ENCODE peak calls at places on chromosome 17, in seven cellular contexts. K is SJSA1; Z is small intestine; N is CD4-positive, CD25-positive, alpha-beta regulatory T cell; E is uterus; T is IMR-90; X is ovary. A is an unnamed sample.
A peak's percentile ranks its signal among the peaks of the same experiment; 100 is the strongest.

GRCh38 chr17:28521296-28522085 is 15.3 kb downstream of the FOXN1 start:
- DNase-seq in K (no peak), Z (no peak), N (no peak), E (no peak), T (no peak), X (no peak), A (no peak)

GRCh38 chr17:82723169-82723807 is 6.8 kb downstream of the FN3KRP start:
- DNase-seq in K (no peak), Z (no peak), N (no peak), E (no peak), T (no peak), X (no peak), A (no peak)

GRCh38 chr17:57365420-57365819 is 109.1 kb downstream of the MSI2 start:
- DNase-seq in K (no peak), Z (no peak), N (no peak), E (no peak), T (no peak), X (no peak), A (no peak)

GRCh38 chr17:83137523-83137922 is 58.1 kb downstream of the METRNL start:
- DNase-seq in K (no peak), Z (no peak), N (no peak), E (no peak), T (no peak), X (peak; percentile 8), A (no peak)

GRCh38 chr17:61208301-61209098 is 191.1 kb upstream of the TBX2 start:
- DNase-seq in K (peak; percentile 34), Z (peak; percentile 48), N (no peak), E (no peak), T (peak; percentile 64), X (no peak), A (no peak)

GRCh38 chr17:74775409-74776043 is 619 bp downstream of the NAT9 start:
- DNase-seq in K (no peak), Z (no peak), N (no peak), E (no peak), T (no peak), X (no peak), A (no peak)

GRCh38 chr17:82964851-82965341 is 114.5 kb upstream of the METRNL start:
- DNase-seq in K (no peak), Z (no peak), N (no peak), E (no peak), T (no peak), X (peak; percentile 19), A (no peak)

GRCh38 chr17:59838196-59838911 is 54.4 kb downstream of the TUBD1 start:
- DNase-seq in K (peak; percentile 80), Z (peak; percentile 50), N (peak; percentile 78), E (no peak), T (no peak), X (no peak), A (peak; percentile 36)

GRCh38 chr17:74201250-74201649 is 2.2 kb upstream of the RPL38 start:
- DNase-seq in K (no peak), Z (peak; percentile 38), N (no peak), E (no peak), T (peak; percentile 57), X (no peak), A (no peak)

GRCh38 chr17:63537991-63538692 is 12.1 kb upstream of the DCAF7 start:
- DNase-seq in K (no peak), Z (no peak), N (no peak), E (no peak), T (no peak), X (no peak), A (no peak)

GRCh38 chr17:67628580-67629013 is 89.1 kb upstream of the NOL11 start:
- DNase-seq in K (no peak), Z (no peak), N (no peak), E (no peak), T (no peak), X (no peak), A (no peak)

GRCh38 chr17:75228847-75229246 is 23.4 kb downstream of the NUP85 start:
- DNase-seq in K (no peak), Z (no peak), N (no peak), E (no peak), T (no peak), X (no peak), A (no peak)

GRCh38 chr17:7173687-7174602 is 5.2 kb downstream of the ASGR1 start:
- DNase-seq in K (no peak), Z (peak; percentile 15), N (peak; percentile 57), E (no peak), T (no peak), X (peak; percentile 69), A (peak; percentile 29)

GRCh38 chr17:79843917-79844815 is 4.9 kb upstream of the CBX4 start:
- DNase-seq in K (peak; percentile 83), Z (peak; percentile 45), N (no peak), E (peak; percentile 59), T (peak; percentile 61), X (peak; percentile 85), A (no peak)

GRCh38 chr17:57889892-57890856 is 40.3 kb upstream of the MRPS23 start:
- DNase-seq in K (peak; percentile 76), Z (no peak), N (no peak), E (peak; percentile 84), T (peak; percentile 86), X (peak; percentile 98), A (no peak)

GRCh38 chr17:45326566-45326965 is 9.7 kb upstream of the MAP3K14 start:
- DNase-seq in K (no peak), Z (no peak), N (no peak), E (no peak), T (no peak), X (no peak), A (no peak)

GRCh38 chr17:40309031-40309937 is at the start of gene RARA:
- DNase-seq in K (no peak), Z (peak; percentile 67), N (no peak), E (peak; percentile 58), T (no peak), X (peak; percentile 68), A (no peak)

GRCh38 chr17:80265205-80266068 is 4.8 kb downstream of the RNF213 start:
- DNase-seq in K (no peak), Z (peak; percentile 49), N (peak; percentile 91), E (no peak), T (no peak), X (no peak), A (no peak)

GRCh38 chr17:31646642-31647041 is 212.4 kb downstream of the COPRS start:
- DNase-seq in K (no peak), Z (no peak), N (no peak), E (no peak), T (no peak), X (no peak), A (no peak)

GRCh38 chr17:31650756-31651520 is 208.1 kb downstream of the COPRS start:
- DNase-seq in K (no peak), Z (no peak), N (no peak), E (no peak), T (no peak), X (no peak), A (no peak)

GRCh38 chr17:31649302-31649701 is 209.7 kb downstream of the COPRS start:
- DNase-seq in K (no peak), Z (no peak), N (no peak), E (no peak), T (no peak), X (no peak), A (no peak)

GRCh38 chr17:31645351-31645750 is 213.7 kb downstream of the COPRS start:
- DNase-seq in K (no peak), Z (no peak), N (no peak), E (no peak), T (no peak), X (no peak), A (no peak)
- H3K4me3 ChIP-seq in K (no peak overlapping the region), Z (no peak overlapping the region), N (no peak overlapping the region), E (no peak overlapping the region), T (no peak overlapping the region), X (no peak overlapping the region), A (no peak overlapping the region)

GRCh38 chr17:81418710-81419332 is 23.6 kb downstream of the BAHCC1 start:
- DNase-seq in K (no peak), Z (peak; percentile 70), N (no peak), E (no peak), T (peak; percentile 36), X (no peak), A (no peak)

GRCh38 chr17:81419886-81420768 is 24.9 kb downstream of the BAHCC1 start:
- DNase-seq in K (peak; percentile 54), Z (no peak), N (no peak), E (peak; percentile 66), T (no peak), X (peak; percentile 76), A (no peak)

GRCh38 chr17:81420769-81421462 is 25.7 kb downstream of the BAHCC1 start:
- DNase-seq in K (no peak), Z (no peak), N (no peak), E (peak; percentile 68), T (peak; percentile 49), X (peak; percentile 87), A (no peak)

GRCh38 chr17:81417879-81418709 is 22.8 kb downstream of the BAHCC1 start:
- DNase-seq in K (no peak), Z (no peak), N (no peak), E (peak; percentile 57), T (no peak), X (peak; percentile 62), A (no peak)

GRCh38 chr17:81419333-81419885 is 24.2 kb downstream of the BAHCC1 start:
- DNase-seq in K (peak; percentile 98), Z (peak; percentile 75), N (no peak), E (peak; percentile 94), T (peak; percentile 91), X (peak; percentile 91), A (peak; percentile 93)
- H3K4me1 ChIP-seq in K (peaks cover 80% of the 10 kb centered on the region), Z (no peaks in the 10 kb centered on the region), N (no peaks in the 10 kb centered on the region), E (peaks cover 58% of the 10 kb centered on the region), T (peaks cover 54% of the 10 kb centered on the region), X (peaks cover 45% of the 10 kb centered on the region), A (peaks cover 8% of the 10 kb centered on the region)

DNA sequence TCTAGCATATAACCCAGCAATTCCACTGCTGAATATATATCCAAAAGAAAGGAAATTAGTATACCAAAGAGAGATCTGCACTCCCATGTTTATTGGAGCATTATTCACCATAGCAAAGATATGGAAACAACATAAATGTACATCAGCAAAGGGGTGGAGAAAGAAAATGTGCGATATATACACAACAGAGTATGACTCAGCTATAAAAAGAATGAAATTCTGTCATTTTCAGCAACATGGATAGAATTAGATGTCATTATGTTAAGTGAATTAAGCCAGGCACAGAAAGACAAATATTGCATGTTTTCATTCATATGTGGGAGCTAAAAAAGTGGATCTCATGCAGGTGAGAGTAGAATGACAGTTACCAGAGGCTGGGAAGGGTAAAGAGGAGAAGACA is 279.7 kb upstream of the AXIN2 start:
- DNase-seq in K (no peak), Z (no peak), N (no peak), E (no peak), T (no peak), X (no peak), A (no peak)
- H3K36me3 ChIP-seq in K (no peaks in the 10 kb centered on the region), Z (no peaks in the 10 kb centered on the region), N (no peaks in the 10 kb centered on the region), E (no peaks in the 10 kb centered on the region), T (no peaks in the 10 kb centered on the region), X (no peaks in the 10 kb centered on the region), A (no peaks in the 10 kb centered on the region)

GRCh38 chr17:48722924-48723554 is at the start of gene PRAC2:
- DNase-seq in K (no peak), Z (no peak), N (no peak), E (no peak), T (no peak), X (no peak), A (no peak)

GRCh38 chr17:48724241-48725004 is 1.4 kb downstream of the PRAC2 start:
- DNase-seq in K (peak; percentile 40), Z (peak; percentile 85), N (peak; percentile 78), E (peak; percentile 83), T (peak; percentile 67), X (peak; percentile 88), A (peak; percentile 49)

GRCh38 chr17:48722201-48722907 is at the start of gene PRAC1:
- DNase-seq in K (no peak), Z (no peak), N (no peak), E (no peak), T (no peak), X (no peak), A (no peak)

GRCh38 chr17:48725005-48725293 is 2.0 kb downstream of the PRAC2 start:
- DNase-seq in K (no peak), Z (no peak), N (no peak), E (no peak), T (no peak), X (no peak), A (no peak)

GRCh38 chr17:48723555-48724239 is 712 bp downstream of the PRAC2 start:
- DNase-seq in K (no peak), Z (no peak), N (peak; percentile 36), E (no peak), T (no peak), X (no peak), A (no peak)
- H3K4me3 ChIP-seq in K (no peak overlapping the region), Z (peak overlapping the region; percentile 3), N (peak overlapping the region; percentile 35), E (no peak overlapping the region), T (no peak overlapping the region), X (no peak overlapping the region), A (no peak overlapping the region)

A was measured in HAP-1.